ENCODE peak calls at places on chromosomes 1 and 21, in nine cellular contexts. J, O, A, D, K, S, C, I and U are unnamed samples.

GRCh38 chr1:208235356-208235982 is 8.7 kb downstream of the PLXNA2 start:
- DNase-seq in J (peak), O (no peak), A (no peak), D (no peak), K (no peak), S (no peak), C (no peak), I (no peak), U (no peak)

GRCh38 chr1:28062806-28063205 is 25.6 kb downstream of the EYA3 start:
- DNase-seq in J (no peak), O (no peak), A (no peak), D (no peak), K (peak), S (no peak), C (no peak), I (peak), U (no peak)

GRCh38 chr1:100955322-100955721 is 59.4 kb downstream of the SLC30A7 start:
- DNase-seq in J (no peak), O (peak), A (no peak), D (no peak), K (no peak), S (no peak), C (no peak), I (peak), U (peak)

GRCh38 chr1:89719502-89720306 is 86.8 kb downstream of the LRRC8C start:
- DNase-seq in J (peak), O (peak), A (no peak), D (peak), K (no peak), S (no peak), C (no peak), I (peak), U (no peak)

GRCh38 chr1:183126528-183126927 is 59.5 kb upstream of the LAMC2 start:
- DNase-seq in J (no peak), O (no peak), A (no peak), D (no peak), K (no peak), S (no peak), C (no peak), I (no peak), U (no peak)

GRCh38 chr21:45887788-45888187 is 93.8 kb upstream of the COL6A1 start:
- DNase-seq in J (no peak), O (no peak), A (no peak), D (no peak), K (no peak), S (no peak), C (no peak), I (no peak), U (no peak)

GRCh38 chr1:48680411-48681035 is 96.2 kb downstream of the BEND5 start:
- DNase-seq in J (no peak), O (peak), A (no peak), D (peak), K (no peak), S (no peak), C (no peak), I (no peak), U (no peak)

GRCh38 chr21:46454142-46454541 is 4.5 kb upstream of the DIP2A start:
- DNase-seq in J (no peak), O (no peak), A (no peak), D (no peak), K (no peak), S (no peak), C (no peak), I (no peak), U (no peak)

GRCh38 chr1:109652446-109652845 is 3.5 kb upstream of the GSTM4 start:
- DNase-seq in J (no peak), O (no peak), A (no peak), D (no peak), K (no peak), S (no peak), C (no peak), I (no peak), U (no peak)

GRCh38 chr1:109653286-109653685 is 2.6 kb upstream of the GSTM4 start:
- DNase-seq in J (no peak), O (no peak), A (no peak), D (no peak), K (no peak), S (no peak), C (no peak), I (no peak), U (no peak)

GRCh38 chr1:109650609-109651008 is 5.3 kb upstream of the GSTM4 start:
- DNase-seq in J (no peak), O (no peak), A (no peak), D (no peak), K (no peak), S (no peak), C (no peak), I (no peak), U (no peak)

GRCh38 chr1:109644670-109645069 is 11.2 kb upstream of the GSTM4 start:
- DNase-seq in J (no peak), O (no peak), A (no peak), D (no peak), K (no peak), S (no peak), C (no peak), I (no peak), U (no peak)

GRCh38 chr1:109649380-109649987 is 6.4 kb upstream of the GSTM4 start:
- DNase-seq in J (no peak), O (no peak), A (no peak), D (no peak), K (no peak), S (no peak), C (no peak), I (no peak), U (no peak)
- H3K4me3 ChIP-seq in J (no peak), O (no peak), A (no peak), D (no peak), K (no peak), S (peak), C (no peak), I (no peak), U (peak)

GRCh38 chr1:43879996-43880395 is 53.6 kb upstream of the ARTN start:
- DNase-seq in J (no peak), O (no peak), A (no peak), D (no peak), K (no peak), S (no peak), C (no peak), I (no peak), U (no peak)

GRCh38 chr1:43883321-43883720 is 50.3 kb upstream of the ARTN start:
- DNase-seq in J (no peak), O (no peak), A (no peak), D (no peak), K (no peak), S (no peak), C (no peak), I (peak), U (no peak)

GRCh38 chr1:43880604-43881003 is 53.0 kb upstream of the ARTN start:
- DNase-seq in J (no peak), O (no peak), A (no peak), D (no peak), K (no peak), S (no peak), C (no peak), I (no peak), U (no peak)

GRCh38 chr1:43882763-43883162 is 50.8 kb upstream of the ARTN start:
- DNase-seq in J (no peak), O (no peak), A (no peak), D (no peak), K (no peak), S (no peak), C (no peak), I (no peak), U (no peak)

GRCh38 chr1:43881415-43881814 is 52.2 kb upstream of the ARTN start:
- DNase-seq in J (peak), O (peak), A (no peak), D (no peak), K (no peak), S (no peak), C (no peak), I (no peak), U (peak)
- TF ChIP-seq CTCF in J (peak), O (no peak), A (no peak), D (no peak), K (peak), S (no peak), C (no peak), I (peak), U (no peak)

GRCh38 chr1:31860576-31860975 is 44.8 kb upstream of the SPOCD1 start:
- DNase-seq in J (no peak), O (no peak), A (no peak), D (no peak), K (no peak), S (no peak), C (no peak), I (no peak), U (no peak)

GRCh38 chr1:31859719-31860118 is 43.9 kb upstream of the SPOCD1 start:
- DNase-seq in J (no peak), O (no peak), A (no peak), D (no peak), K (no peak), S (no peak), C (no peak), I (no peak), U (no peak)

GRCh38 chr1:31862071-31862470 is 46.2 kb upstream of the SPOCD1 start:
- DNase-seq in J (no peak), O (no peak), A (no peak), D (no peak), K (no peak), S (no peak), C (no peak), I (no peak), U (no peak)

GRCh38 chr1:31859044-31859443 is 43.2 kb upstream of the SPOCD1 start:
- DNase-seq in J (no peak), O (no peak), A (no peak), D (no peak), K (no peak), S (no peak), C (no peak), I (no peak), U (no peak)

DNA sequence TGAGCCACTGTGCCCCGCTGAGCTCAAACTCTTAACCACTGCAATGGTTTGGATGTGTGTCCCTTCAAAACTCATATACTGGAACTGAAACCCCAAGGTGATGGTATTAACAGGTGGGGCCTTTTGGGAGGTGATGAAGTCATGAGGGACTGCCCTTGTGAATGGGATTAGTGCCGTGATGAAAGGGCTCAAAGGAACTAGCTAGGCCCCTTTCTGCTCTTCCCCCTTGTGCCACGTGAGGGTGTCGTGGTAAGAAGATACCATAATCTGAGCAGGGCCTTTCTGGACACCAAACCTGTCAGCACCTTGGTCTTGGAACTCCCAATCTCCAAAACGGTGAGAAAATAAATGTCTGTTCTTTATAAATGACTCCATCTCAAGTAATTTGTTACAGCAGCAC is 45.5 kb upstream of the SPOCD1 start:
- DNase-seq in J (no peak), O (no peak), A (no peak), D (peak), K (no peak), S (no peak), C (no peak), I (no peak), U (no peak)
- H3K4me3 ChIP-seq in J (no peak), O (no peak), A (no peak), D (no peak), K (no peak), S (no peak), C (no peak), I (no peak), U (no peak)

GRCh38 chr21:35559881-35560280 is 500.4 kb downstream of the SETD4 start:
- DNase-seq in J (no peak), O (no peak), A (no peak), D (no peak), K (peak), S (no peak), C (no peak), I (no peak), U (no peak)

GRCh38 chr21:35556536-35556935 is 503.8 kb downstream of the SETD4 start:
- DNase-seq in J (no peak), O (no peak), A (no peak), D (no peak), K (no peak), S (no peak), C (no peak), I (no peak), U (no peak)

GRCh38 chr21:35562876-35563275 is 497.4 kb downstream of the SETD4 start:
- DNase-seq in J (no peak), O (no peak), A (no peak), D (no peak), K (peak), S (no peak), C (no peak), I (no peak), U (no peak)

GRCh38 chr21:35561076-35561475 is 499.2 kb downstream of the SETD4 start:
- DNase-seq in J (no peak), O (no peak), A (no peak), D (no peak), K (no peak), S (no peak), C (no peak), I (no peak), U (no peak)

DNA sequence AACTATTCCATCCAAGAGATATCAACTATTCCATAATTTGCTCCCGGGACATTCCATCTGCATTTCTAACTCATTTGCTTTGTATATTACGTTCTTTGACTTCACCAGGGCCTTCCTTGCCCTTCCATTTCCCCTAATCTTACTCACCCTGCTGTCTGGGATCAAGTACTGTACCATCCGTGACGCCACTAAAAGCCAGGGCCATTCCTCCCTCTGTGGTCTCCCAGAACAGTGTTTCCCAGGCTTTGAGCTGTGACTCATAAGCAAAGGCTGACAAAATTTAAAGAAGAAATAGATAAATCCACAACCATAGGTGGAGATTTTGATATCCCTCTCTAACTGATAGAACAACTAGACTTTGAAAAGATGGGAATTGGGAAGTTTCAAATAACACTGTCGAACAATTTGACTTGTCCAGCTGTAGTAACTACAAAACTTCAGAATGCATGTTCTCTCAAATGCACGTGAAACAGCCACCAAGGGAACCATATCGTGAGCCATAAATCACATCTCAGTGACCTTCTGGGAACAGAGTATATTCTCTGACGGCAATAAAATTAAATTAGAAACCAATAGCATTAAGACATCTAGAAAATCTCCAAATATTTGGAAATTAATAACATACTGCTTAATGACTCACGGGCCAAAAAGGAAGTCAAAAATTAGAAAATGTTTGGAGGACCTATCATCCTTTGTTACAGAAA is 501.0 kb downstream of the SETD4 start:
- DNase-seq in J (no peak), O (no peak), A (no peak), D (no peak), K (peak), S (no peak), C (no peak), I (peak), U (peak)
- TF ChIP-seq CTCF in J (no peak), O (no peak), A (no peak), D (no peak), K (peak), S (no peak), C (no peak), I (no peak), U (no peak)

GRCh38 chr1:180631197-180631765 is 541 bp upstream of the XPR1 start:
- DNase-seq in J (no peak), O (no peak), A (no peak), D (no peak), K (no peak), S (no peak), C (no peak), I (no peak), U (no peak)
- H3K4me3 ChIP-seq in J (no peak), O (no peak), A (no peak), D (no peak), K (no peak), S (no peak), C (no peak), I (no peak), U (no peak)